ENCODE peak calls at places on chromosomes 3 and 15, in seven cellular contexts. One of them, this sample, is unnamed.

GRCh38 chr15:60081976-60082375 is 77.9 kb downstream of the FOXB1 start:
- DNase-seq in GM23338: no peak
- DNase-seq in GM23248: no peak
- DNase-seq in neural progenitor cell: no peak
- DNase-seq in stimulated activated CD8-positive, alpha-beta memory T cell treated with anti-CD3 and anti-CD28 coated beads, Interleukin-7, amount 100 ng/mL, for 48 hours: no peak
- DNase-seq in natural killer cell treated with Interleukin-12 subunit alpha and Interleukin-12 subunit beta and Interleukin-15 and Interleukin-18, amount 100 ng/mL, for 72 hours: no peak
- DNase-seq in LoVo: no peak
- DNase-seq in this sample: no peak

GRCh38 chr3:115792206-115792955 is 169.1 kb downstream of the GAP43 start:
- DNase-seq in natural killer cell treated with Interleukin-12 subunit alpha and Interleukin-12 subunit beta and Interleukin-15 and Interleukin-18, amount 100 ng/mL, for 72 hours: no peak
- DNase-seq in LoVo: peak
- DNase-seq in stimulated activated CD8-positive, alpha-beta memory T cell treated with anti-CD3 and anti-CD28 coated beads, Interleukin-7, amount 100 ng/mL, for 48 hours: peak
- DNase-seq in GM23338: no peak
- DNase-seq in GM23248: peak
- DNase-seq in neural progenitor cell: no peak
- DNase-seq in this sample: no peak

GRCh38 chr3:43389388-43390254 is 103.3 kb downstream of the SNRK start:
- DNase-seq in neural progenitor cell: no peak
- DNase-seq in stimulated activated CD8-positive, alpha-beta memory T cell treated with anti-CD3 and anti-CD28 coated beads, Interleukin-7, amount 100 ng/mL, for 48 hours: peak
- DNase-seq in LoVo: no peak
- DNase-seq in natural killer cell treated with Interleukin-12 subunit alpha and Interleukin-12 subunit beta and Interleukin-15 and Interleukin-18, amount 100 ng/mL, for 72 hours: peak
- DNase-seq in GM23248: no peak
- DNase-seq in GM23338: no peak
- DNase-seq in this sample: peak

GRCh38 chr3:56413911-56414310 is 54.4 kb downstream of the ERC2 start:
- DNase-seq in neural progenitor cell: no peak
- DNase-seq in GM23248: no peak
- DNase-seq in GM23338: peak
- DNase-seq in stimulated activated CD8-positive, alpha-beta memory T cell treated with anti-CD3 and anti-CD28 coated beads, Interleukin-7, amount 100 ng/mL, for 48 hours: no peak
- DNase-seq in natural killer cell treated with Interleukin-12 subunit alpha and Interleukin-12 subunit beta and Interleukin-15 and Interleukin-18, amount 100 ng/mL, for 72 hours: no peak
- DNase-seq in LoVo: no peak
- DNase-seq in this sample: no peak

GRCh38 chr3:193971268-193971751 is 164.6 kb upstream of the HES1 start:
- DNase-seq in natural killer cell treated with Interleukin-12 subunit alpha and Interleukin-12 subunit beta and Interleukin-15 and Interleukin-18, amount 100 ng/mL, for 72 hours: no peak
- DNase-seq in stimulated activated CD8-positive, alpha-beta memory T cell treated with anti-CD3 and anti-CD28 coated beads, Interleukin-7, amount 100 ng/mL, for 48 hours: no peak
- DNase-seq in GM23338: no peak
- DNase-seq in LoVo: peak
- DNase-seq in neural progenitor cell: no peak
- DNase-seq in GM23248: peak
- DNase-seq in this sample: no peak

GRCh38 chr3:15453501-15453900 is 26.1 kb downstream of the EAF1 start:
- DNase-seq in GM23338: no peak
- DNase-seq in neural progenitor cell: no peak
- DNase-seq in natural killer cell treated with Interleukin-12 subunit alpha and Interleukin-12 subunit beta and Interleukin-15 and Interleukin-18, amount 100 ng/mL, for 72 hours: no peak
- DNase-seq in stimulated activated CD8-positive, alpha-beta memory T cell treated with anti-CD3 and anti-CD28 coated beads, Interleukin-7, amount 100 ng/mL, for 48 hours: no peak
- DNase-seq in LoVo: no peak
- DNase-seq in GM23248: no peak
- DNase-seq in this sample: no peak

GRCh38 chr3:14537590-14538450 is 2.3 kb downstream of the GRIP2 start:
- DNase-seq in neural progenitor cell: no peak
- DNase-seq in natural killer cell treated with Interleukin-12 subunit alpha and Interleukin-12 subunit beta and Interleukin-15 and Interleukin-18, amount 100 ng/mL, for 72 hours: no peak
- DNase-seq in LoVo: no peak
- DNase-seq in GM23248: peak
- DNase-seq in stimulated activated CD8-positive, alpha-beta memory T cell treated with anti-CD3 and anti-CD28 coated beads, Interleukin-7, amount 100 ng/mL, for 48 hours: no peak
- DNase-seq in GM23338: no peak
- DNase-seq in this sample: no peak

GRCh38 chr3:45927881-45928280 is 15.4 kb upstream of the CXCR6 start:
- DNase-seq in GM23248: peak
- DNase-seq in GM23338: no peak
- DNase-seq in LoVo: no peak
- DNase-seq in natural killer cell treated with Interleukin-12 subunit alpha and Interleukin-12 subunit beta and Interleukin-15 and Interleukin-18, amount 100 ng/mL, for 72 hours: no peak
- DNase-seq in stimulated activated CD8-positive, alpha-beta memory T cell treated with anti-CD3 and anti-CD28 coated beads, Interleukin-7, amount 100 ng/mL, for 48 hours: no peak
- DNase-seq in neural progenitor cell: no peak
- DNase-seq in this sample: no peak

GRCh38 chr3:53312832-53313231 is 34.5 kb downstream of the DCP1A start:
- DNase-seq in GM23338: no peak
- DNase-seq in LoVo: no peak
- DNase-seq in neural progenitor cell: no peak
- DNase-seq in GM23248: no peak
- DNase-seq in natural killer cell treated with Interleukin-12 subunit alpha and Interleukin-12 subunit beta and Interleukin-15 and Interleukin-18, amount 100 ng/mL, for 72 hours: no peak
- DNase-seq in stimulated activated CD8-positive, alpha-beta memory T cell treated with anti-CD3 and anti-CD28 coated beads, Interleukin-7, amount 100 ng/mL, for 48 hours: no peak
- DNase-seq in this sample: no peak

GRCh38 chr3:100106094-100106493 is 8.2 kb downstream of the FILIP1L start:
- DNase-seq in LoVo: no peak
- DNase-seq in natural killer cell treated with Interleukin-12 subunit alpha and Interleukin-12 subunit beta and Interleukin-15 and Interleukin-18, amount 100 ng/mL, for 72 hours: no peak
- DNase-seq in GM23338: no peak
- DNase-seq in neural progenitor cell: no peak
- DNase-seq in GM23248: peak
- DNase-seq in stimulated activated CD8-positive, alpha-beta memory T cell treated with anti-CD3 and anti-CD28 coated beads, Interleukin-7, amount 100 ng/mL, for 48 hours: no peak
- DNase-seq in this sample: no peak

GRCh38 chr15:62964251-62964650 is 78.3 kb upstream of the TPM1 start:
- DNase-seq in neural progenitor cell: peak
- DNase-seq in stimulated activated CD8-positive, alpha-beta memory T cell treated with anti-CD3 and anti-CD28 coated beads, Interleukin-7, amount 100 ng/mL, for 48 hours: no peak
- DNase-seq in LoVo: no peak
- DNase-seq in natural killer cell treated with Interleukin-12 subunit alpha and Interleukin-12 subunit beta and Interleukin-15 and Interleukin-18, amount 100 ng/mL, for 72 hours: no peak
- DNase-seq in GM23248: peak
- DNase-seq in GM23338: no peak
- DNase-seq in this sample: no peak

GRCh38 chr15:40439461-40440299 is 1.1 kb upstream of the BAHD1 start:
- DNase-seq in GM23248: peak
- DNase-seq in LoVo: peak
- DNase-seq in GM23338: peak
- DNase-seq in natural killer cell treated with Interleukin-12 subunit alpha and Interleukin-12 subunit beta and Interleukin-15 and Interleukin-18, amount 100 ng/mL, for 72 hours: no peak
- DNase-seq in neural progenitor cell: peak
- DNase-seq in stimulated activated CD8-positive, alpha-beta memory T cell treated with anti-CD3 and anti-CD28 coated beads, Interleukin-7, amount 100 ng/mL, for 48 hours: no peak
- DNase-seq in this sample: no peak

GRCh38 chr3:119413603-119414280 is 49.7 kb downstream of the TMEM39A start:
- DNase-seq in neural progenitor cell: no peak
- DNase-seq in stimulated activated CD8-positive, alpha-beta memory T cell treated with anti-CD3 and anti-CD28 coated beads, Interleukin-7, amount 100 ng/mL, for 48 hours: no peak
- DNase-seq in GM23248: no peak
- DNase-seq in GM23338: peak
- DNase-seq in natural killer cell treated with Interleukin-12 subunit alpha and Interleukin-12 subunit beta and Interleukin-15 and Interleukin-18, amount 100 ng/mL, for 72 hours: no peak
- DNase-seq in LoVo: no peak
- DNase-seq in this sample: no peak

GRCh38 chr3:127304121-127304744 is 16.4 kb upstream of the PRR20G start:
- DNase-seq in stimulated activated CD8-positive, alpha-beta memory T cell treated with anti-CD3 and anti-CD28 coated beads, Interleukin-7, amount 100 ng/mL, for 48 hours: no peak
- DNase-seq in LoVo: peak
- DNase-seq in GM23248: no peak
- DNase-seq in GM23338: peak
- DNase-seq in neural progenitor cell: peak
- DNase-seq in natural killer cell treated with Interleukin-12 subunit alpha and Interleukin-12 subunit beta and Interleukin-15 and Interleukin-18, amount 100 ng/mL, for 72 hours: no peak
- DNase-seq in this sample: no peak

GRCh38 chr3:71681224-71681668 is 44.0 kb downstream of the EIF4E3 start:
- DNase-seq in GM23248: peak
- DNase-seq in GM23338: peak
- DNase-seq in LoVo: no peak
- DNase-seq in natural killer cell treated with Interleukin-12 subunit alpha and Interleukin-12 subunit beta and Interleukin-15 and Interleukin-18, amount 100 ng/mL, for 72 hours: no peak
- DNase-seq in stimulated activated CD8-positive, alpha-beta memory T cell treated with anti-CD3 and anti-CD28 coated beads, Interleukin-7, amount 100 ng/mL, for 48 hours: peak
- DNase-seq in neural progenitor cell: peak
- DNase-seq in this sample: peak

This sample was measured in SIG-M5.